ENCODE peak calls at places on chromosomes 16 and 17, in six cellular contexts. A is fibroblast of lung; P is transverse colon; O is AG09309; L is CD4-positive, alpha-beta T cell; C is heart right ventricle. D is an unnamed sample.

GRCh38 chr17:82698974-82699442 is 510 bp upstream of the RAB40B start:
- DNase-seq in A (no peak), P (no peak), O (no peak), L (no peak), C (no peak), D (no peak)

GRCh38 chr17:81950501-81950900 is 3.5 kb upstream of the MYADML2 start:
- DNase-seq in A (no peak), P (no peak), O (no peak), L (no peak), C (no peak), D (no peak)

GRCh38 chr17:13476722-13477121 is 125.0 kb downstream of the HS3ST3A1 start:
- DNase-seq in A (peak), P (no peak), O (peak), L (no peak), C (no peak), D (no peak)

GRCh38 chr17:27206447-27206846 is 87.5 kb upstream of the WSB1 start:
- DNase-seq in A (no peak), P (peak), O (no peak), L (no peak), C (no peak), D (no peak)

GRCh38 chr16:89004209-89004831 is 27.3 kb upstream of the CBFA2T3 start:
- DNase-seq in A (no peak), P (no peak), O (no peak), L (no peak), C (peak), D (no peak)

GRCh38 chr16:57775661-57776469 is 26.4 kb downstream of the KIFC3 start:
- DNase-seq in A (no peak), P (peak), O (no peak), L (no peak), C (no peak), D (no peak)

GRCh38 chr17:66805567-66805966 is 29.4 kb upstream of the CACNG5 start:
- DNase-seq in A (no peak), P (no peak), O (no peak), L (no peak), C (no peak), D (no peak)

GRCh38 chr16:66342294-66342900 is 24.1 kb upstream of the CDH5 start:
- DNase-seq in A (no peak), P (no peak), O (no peak), L (no peak), C (no peak), D (no peak)

DNA sequence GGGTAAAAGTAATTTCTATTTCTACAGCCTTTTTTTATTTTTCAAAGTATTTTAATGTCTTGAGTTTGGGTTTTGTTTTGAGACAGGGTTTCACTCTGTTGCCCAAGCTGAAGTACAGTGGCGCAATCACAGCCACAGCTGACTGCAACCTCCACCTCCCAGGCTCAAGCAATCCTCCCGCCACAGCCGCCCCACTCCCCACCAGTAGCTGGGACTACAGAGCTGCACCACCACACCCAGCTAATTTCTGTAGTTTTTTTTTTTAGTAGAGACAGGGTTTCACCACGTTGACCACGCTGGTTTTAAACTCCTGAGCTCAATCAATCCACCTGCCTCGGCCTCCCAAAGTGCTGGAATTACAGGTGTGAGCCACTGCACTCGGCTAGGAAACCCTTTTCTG is 44.0 kb downstream of the TUBD1 start:
- DNase-seq in A (peak), P (peak), O (no peak), L (no peak), C (peak), D (no peak)
- TF ChIP-seq CTCF in A (no peak), P (no peak), O (no peak), L (no peak), C (no peak), D (no peak)

GRCh38 chr16:23836404-23837291 is 865 bp downstream of the PRKCB start:
- DNase-seq in A (no peak), P (peak), O (no peak), L (peak), C (peak), D (peak)
- TF ChIP-seq CTCF in A (no peak), P (no peak), O (no peak), L (peak), C (no peak), D (no peak)

GRCh38 chr17:4816826-4817225 is 9.9 kb downstream of the PLD2 start:
- DNase-seq in A (no peak), P (no peak), O (no peak), L (no peak), C (no peak), D (no peak)

GRCh38 chr17:4811471-4811870 is 4.5 kb downstream of the PLD2 start:
- DNase-seq in A (no peak), P (no peak), O (no peak), L (no peak), C (no peak), D (no peak)

GRCh38 chr17:4812690-4813089 is 5.7 kb downstream of the PLD2 start:
- DNase-seq in A (no peak), P (no peak), O (no peak), L (no peak), C (no peak), D (no peak)

GRCh38 chr17:4818276-4818675 is 11.3 kb downstream of the PLD2 start:
- DNase-seq in A (no peak), P (no peak), O (no peak), L (no peak), C (no peak), D (no peak)

DNA sequence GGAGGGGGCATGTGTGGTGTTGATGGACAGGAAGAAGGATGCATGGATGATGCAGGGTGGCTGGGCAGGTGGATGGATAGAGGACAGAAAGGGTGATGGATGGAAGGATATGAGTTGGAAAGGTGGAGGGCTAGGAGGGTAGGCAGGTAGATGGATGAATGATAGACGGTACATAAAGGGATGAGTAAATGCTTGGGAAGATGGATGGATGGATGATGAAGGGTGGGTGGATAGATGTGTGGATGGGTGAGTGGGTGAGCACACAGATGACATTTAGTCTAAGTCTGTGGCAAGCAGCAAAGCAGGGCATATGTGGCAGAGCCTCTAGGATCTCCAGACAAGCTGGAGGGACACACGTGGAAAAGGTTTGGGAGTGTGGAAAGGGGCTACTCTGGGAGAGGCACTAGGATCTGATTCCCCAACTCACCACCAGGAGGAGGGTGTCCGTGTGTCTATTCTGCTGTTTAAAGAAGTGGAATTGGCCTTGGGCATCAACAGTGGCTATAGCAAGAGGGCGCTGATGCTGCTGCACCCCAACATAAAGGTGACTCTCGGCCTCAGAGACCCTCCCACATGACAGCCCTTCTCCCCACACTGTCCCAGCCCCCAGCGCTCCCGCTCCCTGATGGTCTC is 8.2 kb downstream of the PLD2 start:
- DNase-seq in A (no peak), P (no peak), O (no peak), L (no peak), C (no peak), D (no peak)
- TF ChIP-seq CTCF in A (peak), P (no peak), O (peak), L (no peak), C (no peak), D (no peak)

GRCh38 chr16:62036101-62036806 is at the start of gene CDH8:
- DNase-seq in A (peak), P (no peak), O (no peak), L (no peak), C (no peak), D (no peak)

GRCh38 chr16:62038225-62038624 is 2.0 kb upstream of the CDH8 start:
- DNase-seq in A (no peak), P (no peak), O (no peak), L (no peak), C (no peak), D (no peak)

GRCh38 chr16:62038646-62039045 is 2.4 kb upstream of the CDH8 start:
- DNase-seq in A (no peak), P (no peak), O (no peak), L (no peak), C (no peak), D (no peak)

GRCh38 chr16:62036807-62037135 is 533 bp upstream of the CDH8 start:
- DNase-seq in A (no peak), P (no peak), O (no peak), L (no peak), C (no peak), D (no peak)

DNA sequence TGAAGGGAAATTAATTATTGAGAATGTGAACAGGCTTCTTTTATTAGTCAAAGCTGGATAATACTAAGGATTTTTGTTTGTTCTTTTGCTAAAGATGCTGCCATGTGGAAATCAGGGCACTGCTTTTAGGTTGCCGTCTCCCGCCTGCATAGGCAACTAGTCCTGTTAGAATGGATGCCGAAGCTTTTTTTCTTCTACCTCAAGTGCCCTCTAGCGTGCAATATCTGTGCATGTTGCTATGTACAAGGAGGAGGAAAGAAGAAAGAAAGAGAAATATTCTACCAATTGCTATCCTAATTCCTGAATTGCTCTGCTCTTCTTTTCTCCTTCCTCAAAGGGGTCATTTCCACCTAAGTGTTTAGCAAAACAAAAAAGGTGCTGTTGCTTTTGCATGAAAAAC is 5.2 kb upstream of the CDH8 start:
- DNase-seq in A (peak), P (no peak), O (peak), L (no peak), C (no peak), D (no peak)
- TF ChIP-seq CTCF in A (no peak), P (no peak), O (peak), L (no peak), C (peak), D (no peak)

GRCh38 chr16:82668094-82668493 is 41.3 kb downstream of the CDH13 start:
- DNase-seq in A (no peak), P (no peak), O (no peak), L (no peak), C (no peak), D (no peak)

GRCh38 chr16:82672676-82673075 is 45.9 kb downstream of the CDH13 start:
- DNase-seq in A (peak), P (no peak), O (no peak), L (no peak), C (no peak), D (no peak)

GRCh38 chr16:82675300-82675699 is 48.5 kb downstream of the CDH13 start:
- DNase-seq in A (peak), P (no peak), O (no peak), L (no peak), C (no peak), D (no peak)

GRCh38 chr16:82667437-82667836 is 40.7 kb downstream of the CDH13 start:
- DNase-seq in A (no peak), P (no peak), O (no peak), L (no peak), C (no peak), D (no peak)

GRCh38 chr16:82671743-82672142 is 45.0 kb downstream of the CDH13 start:
- DNase-seq in A (no peak), P (peak), O (no peak), L (no peak), C (no peak), D (no peak)
- TF ChIP-seq CTCF in A (peak), P (no peak), O (peak), L (peak), C (no peak), D (no peak)

D was measured in natural killer cell.